ENCODE peak calls at places on chromosomes 7 and 10, in nine cellular contexts. One of them, this sample, is unnamed.

GRCh38 chr10:44680764-44681163 is 230.4 kb upstream of the TMEM72 start:
- DNase-seq in tibial nerve: no peak
- DNase-seq in A549: no peak
- DNase-seq in testis: no peak
- DNase-seq in transverse colon: no peak
- DNase-seq in heart left ventricle: no peak
- DNase-seq in prostate gland: no peak
- DNase-seq in sigmoid colon: no peak
- DNase-seq in IMR-90: no peak
- DNase-seq in this sample: no peak

GRCh38 chr10:112950714-112951348 is 784 bp downstream of the TCF7L2 start:
- DNase-seq in tibial nerve: peak; percentile 24
- DNase-seq in A549: no peak
- DNase-seq in testis: peak; percentile 27
- DNase-seq in transverse colon: peak; percentile 24
- DNase-seq in heart left ventricle: peak; percentile 45
- DNase-seq in prostate gland: peak; percentile 13
- DNase-seq in sigmoid colon: peak; percentile 74
- DNase-seq in IMR-90: peak; percentile 49
- DNase-seq in this sample: no peak

GRCh38 chr7:47783456-47784240 is 164.6 kb downstream of the PKD1L1 start:
- DNase-seq in tibial nerve: peak; percentile 50
- DNase-seq in A549: peak; percentile 40
- DNase-seq in testis: peak; percentile 43
- DNase-seq in transverse colon: no peak
- DNase-seq in heart left ventricle: no peak
- DNase-seq in prostate gland: no peak
- DNase-seq in sigmoid colon: peak; percentile 75
- DNase-seq in IMR-90: peak; percentile 98
- DNase-seq in this sample: no peak

GRCh38 chr7:100745184-100745583 is 11.8 kb downstream of the ZAN start:
- DNase-seq in tibial nerve: peak; percentile 24
- DNase-seq in A549: no peak
- DNase-seq in testis: peak; percentile 86
- DNase-seq in transverse colon: peak; percentile 17
- DNase-seq in heart left ventricle: peak; percentile 65
- DNase-seq in prostate gland: no peak
- DNase-seq in sigmoid colon: peak; percentile 75
- DNase-seq in IMR-90: peak; percentile 53
- DNase-seq in this sample: no peak

GRCh38 chr10:69789164-69789576 is 12.5 kb upstream of the COL13A1 start:
- DNase-seq in tibial nerve: no peak
- DNase-seq in A549: no peak
- DNase-seq in testis: no peak
- DNase-seq in transverse colon: no peak
- DNase-seq in heart left ventricle: no peak
- DNase-seq in prostate gland: no peak
- DNase-seq in sigmoid colon: no peak
- DNase-seq in IMR-90: no peak
- DNase-seq in this sample: no peak

GRCh38 chr7:31995134-31995533 is 75.1 kb downstream of the PDE1C start:
- DNase-seq in tibial nerve: no peak
- DNase-seq in A549: no peak
- DNase-seq in testis: no peak
- DNase-seq in transverse colon: no peak
- DNase-seq in heart left ventricle: no peak
- DNase-seq in prostate gland: no peak
- DNase-seq in sigmoid colon: no peak
- DNase-seq in IMR-90: no peak
- DNase-seq in this sample: no peak

GRCh38 chr7:159036916-159037605 is 107.6 kb downstream of the VIPR2 start:
- DNase-seq in tibial nerve: peak; percentile 2
- DNase-seq in A549: no peak
- DNase-seq in testis: peak; percentile 11
- DNase-seq in transverse colon: no peak
- DNase-seq in heart left ventricle: no peak
- DNase-seq in prostate gland: no peak
- DNase-seq in sigmoid colon: peak; percentile 56
- DNase-seq in IMR-90: no peak
- DNase-seq in this sample: no peak

GRCh38 chr7:22154130-22154529 is 202.8 kb downstream of the RAPGEF5 start:
- DNase-seq in tibial nerve: no peak
- DNase-seq in A549: no peak
- DNase-seq in testis: no peak
- DNase-seq in transverse colon: no peak
- DNase-seq in heart left ventricle: no peak
- DNase-seq in prostate gland: no peak
- DNase-seq in sigmoid colon: no peak
- DNase-seq in IMR-90: no peak
- DNase-seq in this sample: no peak

GRCh38 chr7:137661634-137662033 is 185.1 kb downstream of the DGKI start:
- DNase-seq in tibial nerve: no peak
- DNase-seq in A549: no peak
- DNase-seq in testis: no peak
- DNase-seq in transverse colon: no peak
- DNase-seq in heart left ventricle: no peak
- DNase-seq in prostate gland: no peak
- DNase-seq in sigmoid colon: no peak
- DNase-seq in IMR-90: no peak
- DNase-seq in this sample: no peak

GRCh38 chr10:121351533-121351932 is 246.7 kb downstream of the FGFR2 start:
- DNase-seq in tibial nerve: no peak
- DNase-seq in A549: no peak
- DNase-seq in testis: no peak
- DNase-seq in transverse colon: no peak
- DNase-seq in heart left ventricle: no peak
- DNase-seq in prostate gland: no peak
- DNase-seq in sigmoid colon: no peak
- DNase-seq in IMR-90: no peak
- DNase-seq in this sample: no peak

GRCh38 chr10:71797533-71798307 is 24.4 kb upstream of the VSIR start:
- DNase-seq in tibial nerve: no peak
- DNase-seq in A549: no peak
- DNase-seq in testis: no peak
- DNase-seq in transverse colon: no peak
- DNase-seq in heart left ventricle: no peak
- DNase-seq in prostate gland: no peak
- DNase-seq in sigmoid colon: no peak
- DNase-seq in IMR-90: no peak
- DNase-seq in this sample: no peak

GRCh38 chr10:123998197-123999141 is 94.9 kb downstream of the CHST15 start:
- DNase-seq in tibial nerve: no peak
- DNase-seq in A549: no peak
- DNase-seq in testis: no peak
- DNase-seq in transverse colon: no peak
- DNase-seq in heart left ventricle: no peak
- DNase-seq in prostate gland: no peak
- DNase-seq in sigmoid colon: no peak
- DNase-seq in IMR-90: no peak
- DNase-seq in this sample: no peak

GRCh38 chr10:77274046-77274795 is 363.4 kb downstream of the KCNMA1 start:
- DNase-seq in tibial nerve: no peak
- DNase-seq in A549: no peak
- DNase-seq in testis: no peak
- DNase-seq in transverse colon: no peak
- DNase-seq in heart left ventricle: no peak
- DNase-seq in prostate gland: no peak
- DNase-seq in sigmoid colon: peak; percentile 80
- DNase-seq in IMR-90: peak; percentile 84
- DNase-seq in this sample: peak; percentile 33

GRCh38 chr7:16978358-16979244 is 96.8 kb upstream of the AGR3 start:
- DNase-seq in tibial nerve: no peak
- DNase-seq in A549: peak; percentile 38
- DNase-seq in testis: no peak
- DNase-seq in transverse colon: no peak
- DNase-seq in heart left ventricle: no peak
- DNase-seq in prostate gland: no peak
- DNase-seq in sigmoid colon: no peak
- DNase-seq in IMR-90: peak; percentile 88
- DNase-seq in this sample: peak; percentile 24

GRCh38 chr10:107814865-107815487 is 650.5 kb upstream of the SORCS1 start:
- DNase-seq in tibial nerve: peak; percentile 72
- DNase-seq in A549: no peak
- DNase-seq in testis: peak; percentile 82
- DNase-seq in transverse colon: peak; percentile 70
- DNase-seq in heart left ventricle: peak; percentile 35
- DNase-seq in prostate gland: no peak
- DNase-seq in sigmoid colon: peak; percentile 75
- DNase-seq in IMR-90: peak; percentile 5
- DNase-seq in this sample: peak; percentile 9

GRCh38 chr7:77782383-77782782 is 15.9 kb downstream of the TMEM60 start:
- DNase-seq in tibial nerve: no peak
- DNase-seq in A549: no peak
- DNase-seq in testis: no peak
- DNase-seq in transverse colon: no peak
- DNase-seq in heart left ventricle: no peak
- DNase-seq in prostate gland: no peak
- DNase-seq in sigmoid colon: no peak
- DNase-seq in IMR-90: no peak
- DNase-seq in this sample: no peak

GRCh38 chr10:57948796-57949195 is 318.9 kb downstream of the IPMK start:
- DNase-seq in tibial nerve: no peak
- DNase-seq in A549: no peak
- DNase-seq in testis: no peak
- DNase-seq in transverse colon: no peak
- DNase-seq in heart left ventricle: no peak
- DNase-seq in prostate gland: no peak
- DNase-seq in sigmoid colon: no peak
- DNase-seq in IMR-90: no peak
- DNase-seq in this sample: no peak

GRCh38 chr7:151631968-151632749 is 112.5 kb upstream of the RHEB start:
- DNase-seq in tibial nerve: peak; percentile 41
- DNase-seq in A549: peak; percentile 49
- DNase-seq in testis: peak; percentile 80
- DNase-seq in transverse colon: peak; percentile 92
- DNase-seq in heart left ventricle: peak; percentile 88
- DNase-seq in prostate gland: peak; percentile 86
- DNase-seq in sigmoid colon: peak; percentile 87
- DNase-seq in IMR-90: peak; percentile 64
- DNase-seq in this sample: peak; percentile 57
- TF ChIP-seq POLR2A in tibial nerve: no peak
- TF ChIP-seq POLR2A in A549: peak; percentile 46
- TF ChIP-seq POLR2A in testis: no peak
- TF ChIP-seq POLR2A in transverse colon: no peak
- TF ChIP-seq POLR2A in heart left ventricle: no peak
- TF ChIP-seq POLR2A in prostate gland: peak; percentile 61
- TF ChIP-seq POLR2A in sigmoid colon: no peak
- TF ChIP-seq POLR2A in IMR-90: peak; percentile 34
- TF ChIP-seq POLR2A in this sample: peak; percentile 62

GRCh38 chr7:1542841-1543747 is 12.6 kb downstream of the MAFK start:
- DNase-seq in tibial nerve: no peak
- DNase-seq in A549: no peak
- DNase-seq in testis: no peak
- DNase-seq in transverse colon: no peak
- DNase-seq in heart left ventricle: peak; percentile 47
- DNase-seq in prostate gland: no peak
- DNase-seq in sigmoid colon: no peak
- DNase-seq in IMR-90: no peak
- DNase-seq in this sample: no peak
- TF ChIP-seq POLR2A in tibial nerve: no peak
- TF ChIP-seq POLR2A in A549: peak; percentile 27
- TF ChIP-seq POLR2A in testis: no peak
- TF ChIP-seq POLR2A in transverse colon: peak; percentile 11
- TF ChIP-seq POLR2A in heart left ventricle: no peak
- TF ChIP-seq POLR2A in prostate gland: no peak
- TF ChIP-seq POLR2A in sigmoid colon: no peak
- TF ChIP-seq POLR2A in IMR-90: peak; percentile 52
- TF ChIP-seq POLR2A in this sample: no peak

GRCh38 chr10:52551036-52551435 is 221.5 kb downstream of the MBL2 start:
- DNase-seq in tibial nerve: no peak
- DNase-seq in A549: no peak
- DNase-seq in testis: no peak
- DNase-seq in transverse colon: no peak
- DNase-seq in heart left ventricle: no peak
- DNase-seq in prostate gland: no peak
- DNase-seq in sigmoid colon: no peak
- DNase-seq in IMR-90: no peak
- DNase-seq in this sample: no peak
- TF ChIP-seq POLR2A in tibial nerve: no peak
- TF ChIP-seq POLR2A in A549: no peak
- TF ChIP-seq POLR2A in testis: no peak
- TF ChIP-seq POLR2A in transverse colon: no peak
- TF ChIP-seq POLR2A in heart left ventricle: no peak
- TF ChIP-seq POLR2A in prostate gland: no peak
- TF ChIP-seq POLR2A in sigmoid colon: no peak
- TF ChIP-seq POLR2A in IMR-90: no peak
- TF ChIP-seq POLR2A in this sample: no peak

GRCh38 chr10:103661951-103662405 is 168.5 kb downstream of the NEURL1 start:
- DNase-seq in tibial nerve: no peak
- DNase-seq in A549: no peak
- DNase-seq in testis: no peak
- DNase-seq in transverse colon: no peak
- DNase-seq in heart left ventricle: no peak
- DNase-seq in prostate gland: no peak
- DNase-seq in sigmoid colon: no peak
- DNase-seq in IMR-90: no peak
- DNase-seq in this sample: no peak

GRCh38 chr10:103658049-103658577 is 164.6 kb downstream of the NEURL1 start:
- DNase-seq in tibial nerve: no peak
- DNase-seq in A549: no peak
- DNase-seq in testis: peak; percentile 49
- DNase-seq in transverse colon: no peak
- DNase-seq in heart left ventricle: no peak
- DNase-seq in prostate gland: no peak
- DNase-seq in sigmoid colon: no peak
- DNase-seq in IMR-90: no peak
- DNase-seq in this sample: no peak

GRCh38 chr10:103660364-103661197 is 167.1 kb downstream of the NEURL1 start:
- DNase-seq in tibial nerve: no peak
- DNase-seq in A549: no peak
- DNase-seq in testis: peak; percentile 45
- DNase-seq in transverse colon: no peak
- DNase-seq in heart left ventricle: peak; percentile 51
- DNase-seq in prostate gland: peak; percentile 26
- DNase-seq in sigmoid colon: peak; percentile 78
- DNase-seq in IMR-90: peak; percentile 48
- DNase-seq in this sample: no peak

GRCh38 chr10:103661198-103661950 is 167.9 kb downstream of the NEURL1 start:
- DNase-seq in tibial nerve: peak; percentile 88
- DNase-seq in A549: no peak
- DNase-seq in testis: peak; percentile 92
- DNase-seq in transverse colon: peak; percentile 77
- DNase-seq in heart left ventricle: peak; percentile 90
- DNase-seq in prostate gland: peak; percentile 83
- DNase-seq in sigmoid colon: peak; percentile 98
- DNase-seq in IMR-90: peak; percentile 94
- DNase-seq in this sample: no peak

DNA sequence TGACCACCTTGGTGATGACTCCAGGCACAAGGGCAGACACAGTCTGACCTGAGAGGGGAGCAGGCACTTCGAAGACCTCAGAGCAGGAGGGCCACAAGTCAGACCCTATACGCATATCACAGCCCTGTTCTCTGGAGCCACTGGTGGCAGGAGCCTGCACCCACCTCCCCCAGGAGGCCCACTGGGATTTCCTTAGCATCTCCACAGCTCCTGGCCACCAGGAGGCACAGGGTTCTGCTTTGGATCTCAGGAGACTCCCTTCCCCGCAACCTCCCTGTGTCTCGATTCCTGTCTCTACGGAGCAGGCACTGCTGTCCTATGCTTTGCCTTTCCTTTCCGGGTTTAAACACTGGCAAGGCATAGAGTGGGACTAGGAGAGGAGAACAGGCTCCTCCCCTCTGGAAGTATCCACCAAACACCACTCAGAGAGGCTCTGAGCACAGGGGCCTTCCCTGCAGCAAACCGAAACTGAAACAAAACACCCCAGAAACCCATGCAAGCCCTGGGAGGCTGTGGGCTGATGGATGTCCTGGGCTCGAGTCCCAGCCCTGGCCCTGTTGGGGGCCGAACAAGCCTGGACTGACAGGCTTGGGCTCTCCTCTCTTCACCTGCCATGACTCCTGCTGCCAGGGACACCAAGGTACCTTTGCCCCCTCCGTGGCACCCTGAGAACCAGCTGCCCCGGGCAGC is 166.3 kb downstream of the NEURL1 start:
- DNase-seq in tibial nerve: peak; percentile 69
- DNase-seq in A549: no peak
- DNase-seq in testis: peak; percentile 84
- DNase-seq in transverse colon: peak; percentile 63
- DNase-seq in heart left ventricle: peak; percentile 72
- DNase-seq in prostate gland: peak; percentile 77
- DNase-seq in sigmoid colon: peak; percentile 92
- DNase-seq in IMR-90: peak; percentile 91
- DNase-seq in this sample: peak; percentile 99
- TF ChIP-seq POLR2A in tibial nerve: peak; percentile 19
- TF ChIP-seq POLR2A in A549: no peak
- TF ChIP-seq POLR2A in testis: no peak
- TF ChIP-seq POLR2A in transverse colon: no peak
- TF ChIP-seq POLR2A in heart left ventricle: no peak
- TF ChIP-seq POLR2A in prostate gland: peak; percentile 55
- TF ChIP-seq POLR2A in sigmoid colon: peak; percentile 19
- TF ChIP-seq POLR2A in IMR-90: peak; percentile 23
- TF ChIP-seq POLR2A in this sample: peak; percentile 48